ENCODE peak calls at places on chromosomes 4 and X, in nine cellular contexts. P, A, U, H, O, J, R, D and I are unnamed samples.

GRCh38 chrX:38304010-38304409 is 23.3 kb downstream of the RPGR start:
- DNase-seq in P (peak; percentile 11), D (peak; percentile 55), J (no peak), U (no peak), R (no peak), A (peak; percentile 21), O (no peak), H (peak; percentile 33), I (no peak)

GRCh38 chrX:31038585-31039326 is 33.1 kb downstream of the FTHL17 start:
- DNase-seq in R (peak; percentile 33), P (peak; percentile 16), D (peak; percentile 58), O (peak; percentile 57), H (peak; percentile 46), A (peak; percentile 45), J (no peak), U (peak; percentile 40), I (peak; percentile 22)

GRCh38 chrX:3550160-3550765 is 163.2 kb downstream of the PRKX start:
- DNase-seq in U (no peak), J (no peak), A (peak; percentile 63), R (no peak), P (no peak), O (peak; percentile 59), D (no peak), H (peak; percentile 16), I (peak; percentile 53)

GRCh38 chr4:10075158-10075863 is 41.3 kb downstream of the WDR1 start:
- DNase-seq in A (no peak), H (no peak), P (no peak), O (peak; percentile 2), J (peak; percentile 59), U (no peak), D (no peak), R (peak; percentile 24), I (no peak)

GRCh38 chrX:9456250-9457074 is 8.4 kb upstream of the TBL1X start:
- DNase-seq in O (no peak), D (no peak), A (no peak), H (peak; percentile 11), P (peak; percentile 32), R (no peak), J (no peak), U (no peak), I (no peak)

GRCh38 chr4:138751290-138751689 is 264.3 kb upstream of the NOCT start:
- DNase-seq in A (peak; percentile 84), U (no peak), H (no peak), J (no peak), P (no peak), O (no peak), R (no peak), D (no peak), I (no peak)

GRCh38 chrX:103254171-103254824 is 657 bp downstream of the TCEAL8 start:
- DNase-seq in J (peak; percentile 65), U (peak; percentile 55), O (peak; percentile 69), R (peak; percentile 42), H (peak; percentile 40), P (peak; percentile 5), A (peak; percentile 59), D (peak; percentile 95), I (peak; percentile 41)

GRCh38 chr4:38803833-38804653 is 548 bp downstream of the TLR1 start:
- DNase-seq in J (no peak), D (no peak), A (no peak), H (peak; percentile 23), O (no peak), R (no peak), U (no peak), P (no peak), I (peak; percentile 31)

GRCh38 chrX:118325453-118325852 is 20.5 kb upstream of the WDR44 start:
- DNase-seq in O (no peak), J (no peak), U (no peak), H (peak; percentile 22), A (peak; percentile 21), P (no peak), D (peak; percentile 22), R (no peak), I (no peak)

GRCh38 chr4:71396382-71396781 is 57.6 kb downstream of the SLC4A4 start:
- DNase-seq in H (peak; percentile 58), A (peak; percentile 79), U (no peak), R (no peak), O (no peak), P (no peak), D (no peak), J (no peak), I (no peak)

GRCh38 chr4:24643774-24644520 is 59.6 kb upstream of the DHX15 start:
- DNase-seq in A (peak; percentile 13), O (no peak), U (no peak), P (no peak), R (no peak), D (peak; percentile 16), J (no peak), H (peak; percentile 30), I (no peak)

GRCh38 chr4:128604840-128605239 is 204.7 kb upstream of the JADE1 start:
- DNase-seq in D (no peak), R (no peak), J (no peak), A (no peak), U (no peak), O (no peak), H (peak; percentile 49), P (no peak), I (no peak)

GRCh38 chrX:25596881-25597280 is 541.3 kb upstream of the MAGEB18 start:
- DNase-seq in A (no peak), H (no peak), R (no peak), D (no peak), J (no peak), U (no peak), P (no peak), O (no peak), I (no peak)

DNA sequence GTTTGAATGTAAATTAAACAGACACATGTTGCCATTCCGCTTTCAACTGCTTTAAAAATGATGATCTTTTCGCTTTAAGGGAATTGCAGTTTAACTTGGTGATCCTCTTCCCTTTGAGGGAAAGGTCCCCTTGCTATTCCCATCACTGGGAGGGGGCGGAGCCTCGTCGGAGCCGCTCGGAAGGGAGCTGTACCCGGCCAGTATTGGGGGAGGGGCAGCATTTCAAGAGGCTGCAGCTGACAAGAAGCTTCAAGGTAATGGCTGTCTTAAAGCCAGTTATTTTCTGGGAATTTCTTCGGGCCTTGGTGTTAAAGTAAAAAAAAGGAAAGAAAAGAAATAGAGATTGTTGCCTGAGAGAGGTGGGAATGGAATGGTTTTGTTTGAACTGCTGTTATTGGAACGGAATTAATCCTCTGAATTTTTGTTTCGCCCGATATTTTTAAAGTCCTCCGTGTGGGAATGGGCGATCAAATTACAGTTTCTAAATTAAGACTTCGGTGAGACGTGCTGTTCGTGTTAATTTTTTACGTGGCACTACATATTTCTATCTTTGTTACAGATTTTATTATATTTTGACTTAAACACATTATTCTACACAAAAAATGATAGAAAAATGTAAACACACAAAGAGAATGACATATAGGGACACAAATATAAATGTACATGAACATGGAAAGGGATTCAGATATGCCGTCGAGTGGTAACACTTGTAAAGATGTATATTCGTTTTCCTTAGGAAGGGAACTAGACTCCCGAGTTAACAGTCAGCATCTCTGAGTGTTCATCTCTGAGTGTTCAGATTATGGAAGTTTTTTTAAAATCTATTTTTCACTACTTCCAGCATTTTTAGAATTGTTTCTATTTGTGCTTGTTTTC is 9.2 kb downstream of the PWWP3B start:
- DNase-seq in D (peak; percentile 85), U (no peak), A (no peak), R (no peak), P (no peak), H (no peak), J (no peak), O (peak; percentile 63), I (no peak)
- H3K4me3 ChIP-seq in D (peak overlapping the region; percentile 42), U (no peak overlapping the region), A (no peak overlapping the region), R (no peak overlapping the region), P (no peak overlapping the region), H (no peak overlapping the region), J (no peak overlapping the region), O (no peak overlapping the region), I (no peak overlapping the region)

GRCh38 chr4:40281913-40282312 is 53.2 kb upstream of the CHRNA9 start:
- DNase-seq in H (no peak), R (no peak), D (no peak), O (no peak), P (no peak), J (no peak), A (no peak), U (no peak), I (no peak)

GRCh38 chr4:40281099-40281498 is 54.0 kb upstream of the CHRNA9 start:
- DNase-seq in U (no peak), D (no peak), O (no peak), R (no peak), J (no peak), H (no peak), A (no peak), P (no peak), I (no peak)

GRCh38 chr4:40283413-40283812 is 51.7 kb upstream of the CHRNA9 start:
- DNase-seq in U (no peak), J (no peak), R (no peak), O (no peak), P (no peak), D (peak; percentile 15), H (no peak), A (no peak), I (no peak)

GRCh38 chr4:40283968-40284367 is 51.2 kb upstream of the CHRNA9 start:
- DNase-seq in P (no peak), U (no peak), J (no peak), A (peak; percentile 49), H (peak; percentile 82), O (no peak), R (no peak), D (peak; percentile 47), I (no peak)

DNA sequence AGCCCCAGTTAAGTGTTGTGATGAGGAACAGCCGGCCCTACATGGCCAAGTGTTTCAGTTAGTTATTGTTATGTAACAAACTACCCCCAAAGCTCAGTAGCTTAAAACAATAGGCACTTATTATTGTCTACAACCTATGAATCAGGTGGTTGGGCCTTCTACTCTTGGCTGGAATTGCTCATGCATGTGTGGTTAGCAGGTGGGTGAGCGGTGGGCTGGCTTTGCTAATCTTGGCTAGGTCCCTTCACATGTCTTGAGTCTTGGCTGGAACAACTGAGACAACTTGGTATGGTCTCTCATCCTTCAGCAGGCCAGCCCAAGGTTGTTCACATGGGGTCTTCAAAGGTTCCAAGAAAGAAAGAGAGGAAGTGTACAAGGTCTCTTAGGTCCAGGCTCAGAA is 54.5 kb upstream of the CHRNA9 start:
- DNase-seq in U (no peak), P (no peak), A (no peak), D (no peak), R (no peak), O (no peak), J (no peak), H (no peak), I (no peak)
- H3K4me1 ChIP-seq in U (no peaks in the 10 kb centered on the region), P (no peaks in the 10 kb centered on the region), A (no peaks in the 10 kb centered on the region), D (no peaks in the 10 kb centered on the region), R (no peaks in the 10 kb centered on the region), O (no peaks in the 10 kb centered on the region), J (no peaks in the 10 kb centered on the region), H (peaks cover 13% of the 10 kb centered on the region), I (no peaks in the 10 kb centered on the region)

GRCh38 chr4:170272959-170273358 is 183.2 kb upstream of the AADAT start:
- DNase-seq in J (no peak), A (no peak), R (no peak), H (no peak), P (no peak), U (no peak), O (no peak), D (no peak), I (no peak)
- H3K4me3 ChIP-seq in J (no peak overlapping the region), A (no peak overlapping the region), R (no peak overlapping the region), H (no peak overlapping the region), P (no peak overlapping the region), U (no peak overlapping the region), O (no peak overlapping the region), D (no peak overlapping the region), I (no peak overlapping the region)

DNA sequence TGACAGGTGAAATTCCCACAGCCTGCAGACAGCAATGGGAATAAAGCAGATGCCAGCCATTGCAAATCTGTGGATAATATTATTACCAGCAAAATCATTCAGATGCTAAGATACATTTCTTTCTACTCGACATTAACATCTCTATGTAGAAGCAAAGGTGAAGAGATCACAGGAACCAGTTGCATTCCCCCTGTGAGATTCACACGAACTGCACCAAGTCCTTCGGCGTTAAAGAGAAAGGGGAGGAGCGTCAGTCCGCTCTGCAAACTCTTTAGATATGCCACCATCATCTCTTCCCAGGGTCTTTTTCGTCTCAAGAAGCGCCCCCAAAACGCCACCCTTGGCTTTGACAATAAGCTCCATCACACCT is 1.9 kb downstream of the NEUROG2 start:
- DNase-seq in O (no peak), H (no peak), P (no peak), R (no peak), U (peak; percentile 33), J (no peak), A (no peak), D (peak; percentile 79), I (no peak)
- H3K4me1 ChIP-seq in O (peaks cover 54% of the 10 kb centered on the region), H (peaks cover 13% of the 10 kb centered on the region), P (peaks cover 14% of the 10 kb centered on the region), R (peaks cover 66% of the 10 kb centered on the region), U (peaks cover 40% of the 10 kb centered on the region), J (peaks cover 47% of the 10 kb centered on the region), A (peaks cover 10% of the 10 kb centered on the region), D (peaks cover 62% of the 10 kb centered on the region), I (peaks cover 22% of the 10 kb centered on the region)